ENCODE peak calls at places on chromosomes 11 and 22, in seven cellular contexts. C is activated CD4-positive, alpha-beta T cell treated with anti-CD3 and anti-CD28 coated beads, Interleukin-2, amount 50 U/mL, for 24 hours; L is kidney; A is NCI-H1436; H is HT1080; K is DMS 273 treated with DMSO at 0.1 percent for 48 hours; M is iris pigment epithelial cell. P is an unnamed sample.

GRCh38 chr11:126059238-126059761 is 3.4 kb downstream of the CDON start:
- DNase-seq in C (no peak), L (no peak), A (no peak), H (no peak), K (peak; percentile 63), M (no peak), P (no peak)

GRCh38 chr11:33808228-33808828 is 34.0 kb upstream of the FBXO3 start:
- DNase-seq in C (peak; percentile 86), L (peak; percentile 88), A (peak; percentile 74), H (peak; percentile 64), K (peak; percentile 15), M (peak; percentile 73), P (peak; percentile 87)

GRCh38 chr11:80495116-80495515 is 1054.3 kb upstream of the TENM4 start:
- DNase-seq in C (no peak), L (no peak), A (no peak), H (no peak), K (no peak), M (no peak), P (no peak)

GRCh38 chr11:60563553-60564235 is 48.5 kb downstream of the MS4A13 start:
- DNase-seq in C (no peak), L (no peak), A (peak; percentile 93), H (peak; percentile 59), K (no peak), M (peak; percentile 7), P (no peak)

GRCh38 chr11:18319914-18320313 is 2.0 kb downstream of the HPS5 start:
- DNase-seq in C (no peak), L (no peak), A (no peak), H (no peak), K (no peak), M (no peak), P (no peak)

GRCh38 chr11:43868852-43869567 is 11.6 kb upstream of the ALKBH3 start:
- DNase-seq in C (peak; percentile 70), L (no peak), A (peak; percentile 26), H (peak; percentile 91), K (no peak), M (peak; percentile 97), P (no peak)

GRCh38 chr11:126518130-126518995 is 162.9 kb downstream of the ST3GAL4 start:
- DNase-seq in C (no peak), L (no peak), A (no peak), H (no peak), K (no peak), M (no peak), P (no peak)

GRCh38 chr11:68959465-68960298 is 21.1 kb downstream of the MRGPRD start:
- DNase-seq in C (no peak), L (peak; percentile 69), A (no peak), H (no peak), K (peak; percentile 46), M (no peak), P (peak; percentile 12)

GRCh38 chr11:69874984-69875673 is 55.9 kb upstream of the FGF3 start:
- DNase-seq in C (no peak), L (peak; percentile 46), A (no peak), H (no peak), K (no peak), M (no peak), P (no peak)

GRCh38 chr11:92845390-92846185 is 123.9 kb upstream of the MTNR1B start:
- DNase-seq in C (no peak), L (no peak), A (no peak), H (no peak), K (peak; percentile 56), M (no peak), P (no peak)

GRCh38 chr11:126139541-126140091 is 71.8 kb downstream of the RPUSD4 start:
- DNase-seq in C (no peak), L (no peak), A (no peak), H (no peak), K (peak; percentile 73), M (no peak), P (peak; percentile 65)

GRCh38 chr11:76789443-76789719 is 6.2 kb downstream of the TSKU start:
- DNase-seq in C (no peak), L (no peak), A (no peak), H (no peak), K (no peak), M (no peak), P (no peak)

GRCh38 chr11:36790450-36790849 is 192.4 kb upstream of the RAG2 start:
- DNase-seq in C (no peak), L (no peak), A (no peak), H (no peak), K (no peak), M (no peak), P (no peak)

GRCh38 chr22:36211237-36211881 is 9.8 kb upstream of the APOL4 start:
- DNase-seq in C (no peak), L (no peak), A (no peak), H (peak; percentile 69), K (no peak), M (peak; percentile 72), P (no peak)

GRCh38 chr11:44998051-44998450 is 47.4 kb upstream of the TP53I11 start:
- DNase-seq in C (no peak), L (no peak), A (no peak), H (no peak), K (no peak), M (no peak), P (no peak)

GRCh38 chr11:7251836-7252682 is at the start of gene SYT9:
- DNase-seq in C (peak; percentile 5), L (peak; percentile 80), A (no peak), H (no peak), K (no peak), M (peak; percentile 26), P (peak; percentile 69)

GRCh38 chr11:95469268-95469667 is 238.3 kb upstream of the SESN3 start:
- DNase-seq in C (no peak), L (no peak), A (no peak), H (no peak), K (no peak), M (no peak), P (no peak)

GRCh38 chr22:24492391-24492790 is 2.7 kb upstream of the UPB1 start:
- DNase-seq in C (no peak), L (no peak), A (no peak), H (no peak), K (no peak), M (no peak), P (no peak)

GRCh38 chr11:126437731-126438130 is 82.2 kb downstream of the ST3GAL4 start:
- DNase-seq in C (no peak), L (no peak), A (no peak), H (no peak), K (no peak), M (no peak), P (no peak)

GRCh38 chr11:3086671-3087150 is 29.5 kb upstream of the CARS1 start:
- DNase-seq in C (no peak), L (peak; percentile 70), A (no peak), H (no peak), K (no peak), M (no peak), P (no peak)

GRCh38 chr22:49408102-49408836 is 419.4 kb downstream of the BRD1 start:
- DNase-seq in C (no peak), L (no peak), A (no peak), H (no peak), K (no peak), M (no peak), P (no peak)

GRCh38 chr11:112650568-112650967 is 310.7 kb upstream of the NCAM1 start:
- DNase-seq in C (no peak), L (no peak), A (no peak), H (no peak), K (no peak), M (no peak), P (no peak)

GRCh38 chr11:10669258-10670033 is 24.1 kb downstream of the IRAG1 start:
- DNase-seq in C (no peak), L (no peak), A (no peak), H (no peak), K (peak; percentile 62), M (peak; percentile 71), P (no peak)

GRCh38 chr22:30717331-30717921 is 22.8 kb downstream of the OSBP2 start:
- DNase-seq in C (no peak), L (no peak), A (no peak), H (peak; percentile 97), K (no peak), M (peak; percentile 54), P (no peak)